ENCODE peak calls at places on chromosome 19, in five cellular contexts. J is SK-N-SH, W is epithelial cell of proximal tubule, R is fibroblast of lung, E is cardiac fibroblast. V is an unnamed sample.

GRCh38 chr19:33772102-33772857 is 24.4 kb upstream of the KCTD15 start:
- DNase-seq in W (no peak), R (no peak), J (no peak), E (no peak), V (no peak)

GRCh38 chr19:9850235-9850959 is 15.3 kb downstream of the PIN1 start:
- DNase-seq in E (no peak), W (no peak), J (no peak), R (no peak), V (no peak)

GRCh38 chr19:57465680-57466381 is 8.9 kb upstream of the VN1R1 start:
- DNase-seq in J (peak; percentile 48), R (peak; percentile 33), W (no peak), E (peak; percentile 70), V (no peak)

GRCh38 chr19:18519962-18520847 is 1.7 kb downstream of the ELL start:
- DNase-seq in J (peak; percentile 62), E (peak; percentile 84), W (peak; percentile 83), R (peak; percentile 74), V (peak; percentile 75)

GRCh38 chr19:6587093-6587820 is 3.7 kb downstream of the CD70 start:
- DNase-seq in W (no peak), E (no peak), J (no peak), R (peak; percentile 2), V (no peak)

GRCh38 chr19:47228168-47228936 is 2.6 kb downstream of the BBC3 start:
- DNase-seq in W (no peak), R (peak; percentile 11), J (peak; percentile 66), E (peak; percentile 33), V (peak; percentile 29)

GRCh38 chr19:2888739-2889224 is 11.9 kb upstream of the ZNF57 start:
- DNase-seq in W (no peak), J (no peak), R (no peak), E (no peak), V (no peak)

GRCh38 chr19:2967972-2968371 is 9.4 kb upstream of the TLE6 start:
- DNase-seq in E (no peak), J (no peak), W (no peak), R (no peak), V (no peak)

DNA sequence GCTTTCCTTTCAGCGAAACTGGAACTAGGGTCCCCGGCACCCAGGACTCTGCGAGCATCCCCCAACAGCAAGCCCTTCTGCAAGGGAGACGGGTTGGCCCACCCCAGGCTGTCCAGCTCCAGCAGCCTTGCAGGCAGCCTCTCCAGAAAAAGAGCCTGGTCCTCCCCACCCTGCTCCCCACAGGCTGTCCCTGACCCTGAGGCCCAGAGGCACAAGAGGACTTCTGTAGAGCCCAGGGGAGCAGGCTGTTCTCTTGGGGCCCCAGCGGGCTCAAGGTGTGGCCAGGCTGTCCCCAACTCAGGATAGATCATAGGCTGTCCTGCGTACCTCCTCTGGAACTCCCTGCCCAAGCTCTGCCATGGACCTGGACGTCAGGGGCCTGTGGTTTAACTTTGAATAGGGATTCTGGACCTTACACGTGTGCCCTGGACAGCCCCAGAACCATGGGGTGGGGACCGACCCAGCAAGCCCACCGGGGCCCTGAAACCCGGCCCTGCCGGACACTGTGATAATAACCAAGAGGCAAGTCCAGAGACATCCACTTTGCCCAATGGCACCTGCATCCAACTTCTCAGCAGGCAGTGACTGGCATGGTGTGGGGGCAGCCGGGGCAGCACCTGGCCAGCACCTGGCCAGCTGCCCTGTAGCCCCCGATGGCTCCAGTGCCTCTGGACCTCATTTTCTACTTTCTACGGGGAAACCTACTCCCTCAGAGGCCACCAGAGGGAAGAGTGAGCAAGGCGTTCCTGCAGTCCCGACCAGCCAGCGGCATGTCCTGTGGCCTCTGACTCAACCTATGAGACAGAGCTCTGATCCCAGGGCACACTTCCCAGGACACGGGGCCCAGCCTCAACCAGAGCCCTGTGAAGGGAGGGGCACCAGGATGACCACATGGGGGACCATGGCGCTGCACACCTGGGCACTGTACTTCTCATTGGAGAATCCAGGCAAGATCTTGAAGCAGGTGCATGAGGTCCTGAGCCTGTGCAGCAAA is 50.9 kb upstream of the TPM4 start:
- DNase-seq in E (peak; percentile 85), R (peak; percentile 66), W (no peak), J (peak; percentile 61), V (peak; percentile 39)
- TF ChIP-seq CTCF in E (peak; percentile 81), R (peak; percentile 69), W (peak; percentile 63), J (peak; percentile 59), V (peak; percentile 64)

GRCh38 chr19:36719687-36720556 is 32.5 kb downstream of the ZNF567 start:
- DNase-seq in R (peak; percentile 21), W (no peak), J (no peak), E (peak; percentile 28), V (peak; percentile 29)
- H3K4me3 ChIP-seq in R (no peak overlapping the region), W (no peak overlapping the region), J (peak overlapping the region; percentile 9), E (no peak overlapping the region), V (no peak overlapping the region)

GRCh38 chr19:41427647-41428480 is 690 bp upstream of the B3GNT8 start:
- DNase-seq in E (no peak), W (no peak), J (peak; percentile 56), R (peak; percentile 27), V (no peak)
- TF ChIP-seq CTCF in E (no peak), W (no peak), J (no peak), R (no peak), V (no peak)

DNA sequence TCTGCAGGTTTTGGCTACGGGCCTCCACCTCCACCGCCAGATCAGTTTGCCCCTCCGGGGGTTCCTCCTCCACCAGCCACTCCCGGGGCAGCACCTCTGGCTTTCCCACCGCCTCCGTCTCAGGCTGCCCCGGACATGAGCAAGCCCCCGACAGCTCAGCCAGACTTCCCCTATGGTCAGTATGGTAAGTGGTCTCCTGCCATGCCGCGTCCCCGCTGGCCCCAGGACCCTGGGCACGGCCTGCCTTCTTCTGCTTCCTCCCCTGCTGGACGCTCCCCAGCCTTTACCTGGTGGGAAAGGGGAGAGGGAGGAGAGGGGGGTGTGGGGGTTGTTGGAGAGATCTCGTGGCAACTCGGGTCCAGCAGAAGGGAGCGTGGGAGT is 5.7 kb upstream of the RPS15 start:
- DNase-seq in R (no peak), J (no peak), W (no peak), E (no peak), V (no peak)
- H3K4me3 ChIP-seq in R (no peak overlapping the region), J (no peak overlapping the region), W (no peak overlapping the region), E (no peak overlapping the region), V (no peak overlapping the region)

GRCh38 chr19:55160128-55160985 is 2.8 kb upstream of the TNNI3 start:
- DNase-seq in J (peak; percentile 98), E (peak; percentile 85), R (peak; percentile 80), W (no peak), V (peak; percentile 72)
- TF ChIP-seq CTCF in J (peak; percentile 90), E (peak; percentile 94), R (peak; percentile 80), W (peak; percentile 90), V (peak; percentile 92)

GRCh38 chr19:13031917-13032623 is 36.8 kb downstream of the NFIX start:
- DNase-seq in W (no peak), E (peak; percentile 41), R (peak; percentile 78), J (no peak), V (peak; percentile 43)
- H3K4me3 ChIP-seq in W (no peak overlapping the region), E (no peak overlapping the region), R (no peak overlapping the region), J (no peak overlapping the region), V (no peak overlapping the region)

DNA sequence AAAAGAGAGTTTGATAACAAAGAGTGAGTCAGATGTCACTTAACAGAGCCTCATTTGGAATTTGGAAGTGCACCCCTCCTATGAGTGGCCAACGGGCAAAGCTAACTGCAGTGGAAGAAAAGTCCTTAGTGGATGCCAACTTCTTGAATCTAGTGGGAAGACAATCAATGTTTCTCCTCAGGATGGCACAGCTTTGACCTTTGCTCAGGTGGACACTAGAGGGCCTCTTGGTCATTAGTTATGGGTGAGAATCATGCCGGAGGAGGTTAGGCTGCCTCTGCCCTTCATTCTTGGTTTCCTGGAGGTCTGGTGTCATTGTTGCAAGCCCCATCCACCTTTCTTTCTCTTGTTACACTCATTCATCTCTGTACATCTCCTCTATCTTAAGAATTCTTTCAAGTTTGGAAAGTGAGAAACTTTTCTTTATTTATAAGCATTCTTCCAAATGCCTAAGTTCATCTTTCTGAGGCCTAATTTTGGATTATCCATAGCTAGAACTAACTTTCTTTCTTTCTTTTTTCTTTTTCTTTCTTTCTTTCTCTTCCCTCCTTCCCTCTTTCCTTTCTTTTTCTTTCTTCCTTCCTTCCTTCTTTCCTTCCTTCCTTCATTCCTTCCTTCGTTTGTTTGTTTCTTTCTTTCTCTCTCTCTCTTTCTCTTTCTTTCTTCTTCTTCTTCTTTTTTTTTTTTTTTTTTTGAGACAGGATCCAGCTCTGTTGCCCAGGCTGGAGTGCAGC is 327.2 kb upstream of the TSHZ3 start:
- DNase-seq in E (no peak), R (peak; percentile 4), W (no peak), J (peak; percentile 48), V (no peak)
- TF ChIP-seq CTCF in E (no peak), R (peak; percentile 10), W (peak; percentile 28), J (no peak), V (no peak)

GRCh38 chr19:41708481-41708880 is at the start of gene CEACAM5:
- DNase-seq in J (no peak), R (no peak), E (no peak), W (no peak), V (no peak)

GRCh38 chr19:41707871-41708371 is 505 bp upstream of the CEACAM5 start:
- DNase-seq in W (no peak), R (no peak), E (no peak), J (no peak), V (no peak)

GRCh38 chr19:41705393-41706174 is 2.8 kb upstream of the CEACAM5 start:
- DNase-seq in J (no peak), R (no peak), W (no peak), E (peak; percentile 4), V (no peak)

GRCh38 chr19:41707502-41707812 is 969 bp upstream of the CEACAM5 start:
- DNase-seq in E (no peak), R (no peak), J (no peak), W (no peak), V (no peak)

GRCh38 chr19:41706741-41707501 is 1.5 kb upstream of the CEACAM5 start:
- DNase-seq in W (no peak), J (peak; percentile 79), R (peak; percentile 3), E (peak; percentile 36), V (no peak)
- H3K4me3 ChIP-seq in W (peak overlapping the region; percentile 31), J (no peak overlapping the region), R (no peak overlapping the region), E (no peak overlapping the region), V (no peak overlapping the region)

V was measured in astrocyte of the spinal cord.